ENCODE peak calls at places on chromosomes 12 and 14, in four cellular contexts. O, L, I and S are unnamed samples.

GRCh38 chr12:39102474-39103209 is 197.3 kb upstream of the CPNE8 start:
- DNase-seq in L (no peak), I (no peak), O (peak; percentile 84), S (no peak)

GRCh38 chr14:23617539-23617938 is 18.6 kb upstream of the DHRS2 start:
- DNase-seq in I (no peak), L (no peak), O (no peak), S (no peak)

GRCh38 chr14:35390577-35391387 is 13.8 kb downstream of the NFKBIA start:
- DNase-seq in L (no peak), O (peak; percentile 70), I (no peak), S (peak; percentile 92)

GRCh38 chr12:68375701-68376469 is 43.7 kb upstream of the MDM1 start:
- DNase-seq in O (peak; percentile 16), I (no peak), L (no peak), S (no peak)

GRCh38 chr14:59274991-59275391 is 86.5 kb downstream of the DAAM1 start:
- DNase-seq in L (no peak), I (no peak), O (peak; percentile 21), S (no peak)

GRCh38 chr14:52015411-52016030 is 26.2 kb downstream of the RTRAF start:
- DNase-seq in O (peak; percentile 30), I (no peak), L (no peak), S (no peak)

GRCh38 chr12:122001379-122002209 is 20.1 kb upstream of the BCL7A start:
- DNase-seq in L (no peak), I (no peak), O (peak; percentile 89), S (no peak)

GRCh38 chr12:131223171-131223761 is 269.6 kb downstream of the ADGRD1 start:
- DNase-seq in I (no peak), O (no peak), L (no peak), S (no peak)

GRCh38 chr12:77062846-77063461 is 2.4 kb downstream of the E2F7 start:
- DNase-seq in L (no peak), I (no peak), O (peak; percentile 85), S (no peak)

GRCh38 chr12:58341791-58342190 is 400.4 kb downstream of the ATP23 start:
- DNase-seq in O (no peak), L (no peak), I (no peak), S (peak; percentile 47)

GRCh38 chr12:76947270-76947669 is 68.5 kb upstream of the CSRP2 start:
- DNase-seq in L (no peak), O (no peak), I (no peak), S (no peak)

GRCh38 chr14:61479746-61480502 is 158.5 kb downstream of the PRKCH start:
- DNase-seq in O (peak; percentile 79), I (no peak), L (no peak), S (peak; percentile 57)

GRCh38 chr12:11822071-11822818 is 172.8 kb downstream of the ETV6 start:
- DNase-seq in I (no peak), L (no peak), O (peak; percentile 56), S (no peak)

GRCh38 chr14:99747167-99747566 is 46.0 kb upstream of the EML1 start:
- DNase-seq in I (no peak), L (no peak), O (no peak), S (no peak)

GRCh38 chr12:108784270-108784669 is 53.0 kb upstream of the CORO1C start:
- DNase-seq in I (no peak), L (no peak), O (no peak), S (no peak)

GRCh38 chr12:15011162-15011561 is 38.3 kb downstream of the PDE6H start:
- DNase-seq in I (no peak), O (peak; percentile 24), L (no peak), S (no peak)

GRCh38 chr14:65941091-65941490 is 528.6 kb downstream of the FUT8 start:
- DNase-seq in I (no peak), L (no peak), O (no peak), S (no peak)

GRCh38 chr12:90152897-90153624 is 444.4 kb upstream of the ATP2B1 start:
- DNase-seq in L (no peak), I (no peak), O (peak; percentile 13), S (no peak)

GRCh38 chr14:105909046-105909827 is 382.9 kb downstream of the TMEM121 start:
- DNase-seq in L (no peak), I (no peak), O (no peak), S (no peak)

GRCh38 chr12:55757701-55758100 is 14.8 kb downstream of the GDF11 start:
- DNase-seq in L (no peak), O (no peak), I (no peak), S (no peak)

GRCh38 chr12:27331299-27331926 is 1.2 kb upstream of the BMAL2 start:
- DNase-seq in I (no peak), O (peak; percentile 94), L (no peak), S (peak; percentile 98)